ENCODE peak calls at places on chromosomes 4 and X, in eight cellular contexts. T is CD4-positive, CD25-positive, alpha-beta regulatory T cell; B is breast epithelium; W is GM23338; H is CD8-positive, alpha-beta memory T cell; U is right atrium auricular region; V is hepatocyte; I is PC-3. G is an unnamed sample.

GRCh38 chr4:1080961-1081688 is 32.2 kb downstream of the RNF212 start:
- DNase-seq in B (peak; percentile 25), W (peak; percentile 34), V (no peak), I (peak; percentile 79), T (peak; percentile 17), U (no peak), H (no peak), G (no peak)

GRCh38 chr4:13137400-13137799 is 346.7 kb downstream of the RAB28 start:
- DNase-seq in W (no peak), V (no peak), T (no peak), H (no peak), U (no peak), I (no peak), B (no peak), G (no peak)

GRCh38 chrX:74349387-74349786 is 45.4 kb downstream of the ZCCHC13 start:
- DNase-seq in H (no peak), B (no peak), V (no peak), I (peak; percentile 69), U (no peak), T (no peak), W (no peak), G (no peak)

GRCh38 chr4:75344915-75345314 is 169.3 kb downstream of the RCHY1 start:
- DNase-seq in H (no peak), V (peak; percentile 14), I (peak; percentile 59), B (no peak), U (no peak), W (no peak), T (no peak), G (no peak)

GRCh38 chr4:47075241-47075640 is 43.9 kb downstream of the GABRB1 start:
- DNase-seq in H (no peak), I (peak; percentile 51), B (no peak), W (no peak), U (no peak), T (no peak), V (no peak), G (no peak)

GRCh38 chr4:1502501-1502886 is 96.3 kb upstream of the NKX1-1 start:
- DNase-seq in U (no peak), W (no peak), V (no peak), T (no peak), I (no peak), H (peak; percentile 32), B (peak; percentile 46), G (no peak)

GRCh38 chr4:152704788-152705187 is 25.0 kb upstream of the TMEM154 start:
- DNase-seq in T (no peak), W (no peak), B (no peak), I (no peak), V (no peak), H (no peak), U (no peak), G (no peak)

GRCh38 chr4:86927843-86928395 is 6.9 kb upstream of the AFF1 start:
- DNase-seq in U (peak; percentile 84), T (no peak), V (peak; percentile 66), I (peak; percentile 95), W (no peak), H (no peak), B (no peak), G (no peak)

GRCh38 chr4:185183622-185184281 is 20.0 kb downstream of the CFAP97 start:
- DNase-seq in W (peak; percentile 93), T (peak; percentile 74), I (peak; percentile 89), U (peak; percentile 84), H (peak; percentile 81), B (peak; percentile 71), V (peak; percentile 95), G (peak; percentile 85)

GRCh38 chrX:26649534-26649933 is 433.6 kb downstream of the MAGEB5 start:
- DNase-seq in U (no peak), T (no peak), I (peak; percentile 51), W (peak; percentile 53), B (no peak), V (peak; percentile 9), H (no peak), G (no peak)

GRCh38 chr4:101977096-101977495 is 186.6 kb downstream of the BANK1 start:
- DNase-seq in I (peak; percentile 93), H (no peak), B (no peak), V (peak; percentile 70), U (no peak), T (no peak), W (no peak), G (peak; percentile 41)

GRCh38 chr4:152735302-152735917 is 44.1 kb downstream of the TIGD4 start:
- DNase-seq in U (no peak), H (no peak), I (peak; percentile 61), B (no peak), T (peak; percentile 46), V (peak; percentile 40), W (peak; percentile 63), G (no peak)

GRCh38 chr4:139655116-139655515 is 10.5 kb upstream of the MGST2 start:
- DNase-seq in H (no peak), B (no peak), I (peak; percentile 48), U (no peak), W (no peak), V (peak; percentile 54), T (no peak), G (no peak)

GRCh38 chr4:145735777-145736176 is 55.8 kb downstream of the C4orf51 start:
- DNase-seq in W (no peak), H (no peak), T (no peak), V (no peak), U (no peak), B (no peak), I (peak; percentile 42), G (no peak)

GRCh38 chr4:17787315-17787714 is 5.9 kb upstream of the FAM184B start:
- DNase-seq in H (no peak), B (no peak), W (no peak), U (no peak), T (no peak), I (peak; percentile 78), V (no peak), G (no peak)

GRCh38 chr4:89111833-89112563 is 665 bp downstream of the TIGD2 start:
- DNase-seq in W (peak; percentile 48), T (no peak), U (no peak), H (no peak), B (no peak), I (peak; percentile 73), V (peak; percentile 80), G (no peak)

GRCh38 chr4:7908668-7909067 is 31.0 kb downstream of the AFAP1 start:
- DNase-seq in I (no peak), B (no peak), V (no peak), T (no peak), U (peak; percentile 18), H (no peak), W (no peak), G (no peak)

GRCh38 chr4:10015140-10015753 is 6.0 kb downstream of the SLC2A9 start:
- DNase-seq in U (no peak), T (no peak), W (peak; percentile 82), H (no peak), I (peak; percentile 62), V (peak; percentile 58), B (no peak), G (peak; percentile 72)

GRCh38 chrX:41005445-41005992 is 79.7 kb upstream of the USP9X start:
- DNase-seq in I (no peak), T (no peak), B (no peak), H (no peak), V (no peak), W (peak; percentile 44), U (no peak), G (no peak)

GRCh38 chrX:41014776-41015175 is 70.5 kb upstream of the USP9X start:
- DNase-seq in U (no peak), T (no peak), B (no peak), H (no peak), V (no peak), W (no peak), I (peak; percentile 88), G (no peak)

GRCh38 chrX:41010188-41010846 is 74.9 kb upstream of the USP9X start:
- DNase-seq in H (peak; percentile 56), W (peak; percentile 60), U (peak; percentile 85), B (peak; percentile 53), V (peak; percentile 85), I (peak; percentile 91), T (peak; percentile 50), G (peak; percentile 65)

GRCh38 chrX:41009816-41010187 is 75.4 kb upstream of the USP9X start:
- DNase-seq in W (no peak), V (no peak), U (no peak), H (no peak), T (no peak), B (no peak), I (no peak), G (no peak)
- H3K27ac ChIP-seq in W (no peak overlapping the region), V (peak overlapping the region; percentile 87), U (peak overlapping the region; percentile 89), H (peak overlapping the region; percentile 51), T (peak overlapping the region; percentile 41), B (peak overlapping the region; percentile 96), I (peak overlapping the region; percentile 94), G (peak overlapping the region; percentile 88)

DNA sequence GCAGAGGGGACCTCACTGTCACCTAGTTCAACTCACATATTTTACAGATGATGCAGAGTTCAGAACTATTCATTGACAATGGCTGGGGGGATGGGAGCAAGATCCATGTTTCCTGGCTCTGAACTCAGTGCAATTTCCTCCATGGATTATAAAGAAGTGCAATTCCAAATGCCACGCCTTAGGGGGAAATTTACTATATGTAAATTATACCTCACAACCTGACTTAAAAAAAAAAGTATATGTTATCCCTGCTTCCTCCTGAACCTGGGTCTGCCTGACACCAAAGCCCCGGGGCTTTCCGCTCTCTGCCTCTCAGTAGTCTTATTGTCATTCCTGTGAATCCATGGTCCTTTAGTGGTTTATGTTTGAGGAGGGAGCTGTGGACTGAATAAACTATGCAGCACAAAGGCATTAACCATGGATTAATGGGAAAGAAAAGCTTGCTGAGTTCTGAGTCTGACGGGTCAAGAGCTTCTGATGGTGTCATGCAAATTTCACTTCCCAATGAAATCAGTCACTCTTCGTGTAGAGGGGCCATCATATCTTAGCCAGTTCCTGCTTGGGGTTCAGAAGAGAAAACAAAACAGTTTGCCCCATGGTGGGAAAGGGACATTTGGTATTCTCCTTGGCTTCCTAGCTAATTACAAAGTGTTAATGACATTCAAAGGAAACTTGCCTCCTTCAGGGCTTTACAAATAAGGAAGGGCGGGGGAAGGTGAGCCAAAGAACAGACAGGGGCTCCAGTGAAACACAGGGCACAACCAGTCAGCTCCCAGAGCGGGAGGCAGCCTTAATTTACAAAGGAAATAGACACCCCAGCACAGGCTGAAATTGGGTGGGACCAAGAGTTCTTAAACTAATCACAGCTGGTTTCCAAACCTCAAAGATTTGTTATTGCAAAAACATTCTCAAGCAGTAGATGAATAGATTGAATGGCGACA is 14.3 kb downstream of the FAM9C start:
- DNase-seq in V (peak; percentile 72), U (no peak), B (no peak), I (peak; percentile 80), H (no peak), W (peak; percentile 31), T (peak; percentile 33), G (no peak)
- H3K27ac ChIP-seq in V (peak overlapping the region; percentile 95), U (peak overlapping the region; percentile 64), B (peak overlapping the region; percentile 82), I (peak overlapping the region; percentile 97), H (no peak overlapping the region), W (peak overlapping the region; percentile 89), T (peak overlapping the region; percentile 55), G (no peak overlapping the region)

GRCh38 chrX:103586314-103586646 is 965 bp downstream of the TCEAL4 start:
- DNase-seq in T (no peak), B (no peak), U (no peak), V (peak; percentile 15), W (no peak), H (no peak), I (peak; percentile 21), G (peak; percentile 29)
- H3K27ac ChIP-seq in T (no peak overlapping the region), B (peak overlapping the region; percentile 95), U (peak overlapping the region; percentile 90), V (peak overlapping the region; percentile 87), W (no peak overlapping the region), H (no peak overlapping the region), I (peak overlapping the region; percentile 53), G (peak overlapping the region; percentile 72)

DNA sequence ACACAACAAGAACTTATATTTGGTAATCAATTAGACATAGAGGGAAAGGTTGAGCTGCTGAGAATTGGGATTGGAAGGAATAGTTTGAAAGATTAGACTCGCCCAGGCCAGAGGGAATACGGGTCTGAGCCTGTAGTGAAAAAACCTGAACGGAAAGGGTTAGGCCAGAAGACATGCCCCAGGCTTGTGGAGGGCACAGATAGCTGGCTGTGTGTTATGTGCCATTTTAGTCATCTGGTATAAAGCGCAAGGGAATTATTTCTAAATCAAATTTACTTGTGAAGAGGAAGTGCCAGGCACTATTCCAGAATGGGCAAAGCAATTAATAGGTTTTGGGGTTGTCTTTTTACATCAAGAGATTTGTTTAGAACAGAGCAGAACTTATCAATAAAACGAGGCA is 187.5 kb upstream of the ANKRD50 start:
- DNase-seq in T (no peak), H (no peak), B (no peak), I (no peak), U (no peak), V (no peak), W (no peak), G (no peak)
- H3K27ac ChIP-seq in T (no peak overlapping the region), H (no peak overlapping the region), B (no peak overlapping the region), I (no peak overlapping the region), U (no peak overlapping the region), V (no peak overlapping the region), W (no peak overlapping the region), G (no peak overlapping the region)